ENCODE peak calls at places on chromosomes 1 and 21, in nine cellular contexts. T is Kasumi-1, P is HFFc6, H is mucosa of descending colon, N is HT1080, U is neuronal stem cell, D is MV-4-11, Z is NCI-H2107, L is iris pigment epithelial cell. G is an unnamed sample.

GRCh38 chr1:75712306-75712705 is 12.2 kb upstream of the ACADM start:
- DNase-seq in T (no peak), P (no peak), H (no peak), N (no peak), U (no peak), D (no peak), Z (no peak), L (peak), G (no peak)

GRCh38 chr1:224377676-224378006 is 21.0 kb downstream of the CNIH4 start:
- DNase-seq in T (no peak), P (peak), H (no peak), N (peak), U (no peak), D (peak), Z (no peak), L (peak), G (peak)

GRCh38 chr1:228009828-228010775 is 3.3 kb downstream of the WNT3A start:
- DNase-seq in T (no peak), P (no peak), H (no peak), N (no peak), U (no peak), D (no peak), Z (peak), L (no peak), G (no peak)

GRCh38 chr1:223363856-223364684 is at the start of gene SUSD4:
- DNase-seq in T (peak), P (no peak), H (peak), N (no peak), U (peak), D (no peak), Z (peak), L (no peak), G (peak)

GRCh38 chr1:27589841-27590426 is 14.0 kb downstream of the AHDC1 start:
- DNase-seq in T (no peak), P (no peak), H (no peak), N (peak), U (no peak), D (no peak), Z (peak), L (no peak), G (peak)

GRCh38 chr1:193355654-193356053 is 169.2 kb upstream of the B3GALT2 start:
- DNase-seq in T (no peak), P (no peak), H (no peak), N (no peak), U (no peak), D (peak), Z (no peak), L (peak), G (no peak)

GRCh38 chr1:111507411-111508201 is 4.2 kb upstream of the ADORA3 start:
- DNase-seq in T (peak), P (peak), H (peak), N (peak), U (peak), D (peak), Z (no peak), L (peak), G (peak)

GRCh38 chr1:193971595-193971994 is 785.2 kb upstream of the B3GALT2 start:
- DNase-seq in T (no peak), P (peak), H (no peak), N (peak), U (no peak), D (no peak), Z (no peak), L (peak), G (peak)

GRCh38 chr1:183328371-183328770 is 89.8 kb downstream of the NMNAT2 start:
- DNase-seq in T (no peak), P (no peak), H (no peak), N (no peak), U (no peak), D (no peak), Z (no peak), L (no peak), G (no peak)

GRCh38 chr1:159831696-159832225 is 5.1 kb downstream of the SLAMF8 start:
- DNase-seq in T (no peak), P (no peak), H (no peak), N (no peak), U (no peak), D (no peak), Z (no peak), L (no peak), G (no peak)

GRCh38 chr1:229751629-229752028 is 125.6 kb downstream of the URB2 start:
- DNase-seq in T (no peak), P (no peak), H (no peak), N (no peak), U (no peak), D (no peak), Z (no peak), L (no peak), G (no peak)

GRCh38 chr1:160284220-160284781 is 632 bp downstream of the PEX19 start:
- DNase-seq in T (peak), P (peak), H (no peak), N (no peak), U (no peak), D (peak), Z (no peak), L (peak), G (peak)

GRCh38 chr1:27408151-27408550 is 15.7 kb downstream of the GPR3 start:
- DNase-seq in T (no peak), P (no peak), H (no peak), N (peak), U (no peak), D (no peak), Z (no peak), L (no peak), G (no peak)

GRCh38 chr1:7300893-7301292 is 470.2 kb upstream of the VAMP3 start:
- DNase-seq in T (no peak), P (peak), H (no peak), N (peak), U (no peak), D (no peak), Z (no peak), L (peak), G (peak)

GRCh38 chr1:201949491-201949890 is 3.1 kb upstream of the LMOD1 start:
- DNase-seq in T (no peak), P (no peak), H (no peak), N (no peak), U (no peak), D (no peak), Z (no peak), L (no peak), G (no peak)

GRCh38 chr1:180522204-180522497 is 19.8 kb upstream of the ACBD6 start:
- DNase-seq in T (no peak), P (no peak), H (no peak), N (no peak), U (no peak), D (no peak), Z (no peak), L (no peak), G (no peak)

GRCh38 chr1:201912832-201913231 is 24.1 kb downstream of the SHISA4 start:
- DNase-seq in T (no peak), P (no peak), H (no peak), N (no peak), U (no peak), D (no peak), Z (no peak), L (peak), G (no peak)

GRCh38 chr21:46214478-46215340 is 13.9 kb downstream of the LSS start:
- DNase-seq in T (no peak), P (no peak), H (no peak), N (no peak), U (no peak), D (no peak), Z (no peak), L (no peak), G (no peak)

GRCh38 chr1:213513006-213513405 is 462.0 kb downstream of the RPS6KC1 start:
- DNase-seq in T (no peak), P (no peak), H (no peak), N (no peak), U (no peak), D (no peak), Z (no peak), L (no peak), G (no peak)

GRCh38 chr21:36709030-36709867 is 10.3 kb downstream of the SIM2 start:
- DNase-seq in T (no peak), P (no peak), H (no peak), N (no peak), U (no peak), D (no peak), Z (no peak), L (no peak), G (no peak)